ENCODE peak calls at places on chromosomes 1 and 21, in six cellular contexts. E, S, X, V, N and Z are unnamed samples.

GRCh38 chr21:42350271-42350885 is 416 bp downstream of the TFF2 start:
- DNase-seq in X (no peak), V (no peak), S (no peak), N (no peak), E (no peak), Z (no peak)

GRCh38 chr1:109466440-109467300 is at the start of gene SYPL2:
- DNase-seq in N (peak), E (no peak), S (peak), V (no peak), X (no peak), Z (peak)

GRCh38 chr21:34795152-34796141 is 126.7 kb downstream of the CLIC6 start:
- DNase-seq in N (peak), V (peak), E (peak), S (no peak), X (peak), Z (peak)

GRCh38 chr1:54365020-54365797 is 41.0 kb downstream of the SSBP3 start:
- DNase-seq in N (no peak), V (no peak), S (no peak), E (no peak), X (no peak), Z (no peak)

GRCh38 chr21:46084709-46085108 is 13.2 kb upstream of the COL6A2 start:
- DNase-seq in X (no peak), V (no peak), N (no peak), S (peak), E (peak), Z (peak)

GRCh38 chr1:116207126-116207735 is 96.0 kb downstream of the MAB21L3 start:
- DNase-seq in V (no peak), E (no peak), X (no peak), N (no peak), S (no peak), Z (no peak)

GRCh38 chr1:169148472-169149252 is 42.2 kb downstream of the ATP1B1 start:
- DNase-seq in N (peak), S (no peak), X (peak), E (no peak), V (no peak), Z (no peak)

GRCh38 chr1:22739648-22740385 is 29.2 kb downstream of the EPHB2 start:
- DNase-seq in S (no peak), N (peak), E (no peak), V (peak), X (no peak), Z (peak)

GRCh38 chr1:172638885-172639831 is 19.7 kb upstream of the FASLG start:
- DNase-seq in S (no peak), X (peak), V (no peak), N (peak), E (peak), Z (peak)

GRCh38 chr1:100353073-100353801 is 931 bp downstream of the CDC14A start:
- DNase-seq in V (peak), X (peak), E (no peak), N (peak), S (no peak), Z (no peak)

GRCh38 chr1:228377664-228378452 is 28.8 kb downstream of the TRIM11 start:
- DNase-seq in X (no peak), V (no peak), E (peak), N (no peak), S (no peak), Z (peak)

GRCh38 chr1:8831329-8831728 is 13.9 kb upstream of the RERE start:
- DNase-seq in V (no peak), S (no peak), X (no peak), E (no peak), N (peak), Z (no peak)

GRCh38 chr1:88488277-88488676 is 195.8 kb upstream of the PKN2 start:
- DNase-seq in X (no peak), E (peak), N (peak), S (no peak), V (no peak), Z (no peak)

GRCh38 chr1:105608713-105609112 is 1447.8 kb upstream of the PRMT6 start:
- DNase-seq in S (no peak), V (no peak), X (peak), E (peak), N (no peak), Z (no peak)

GRCh38 chr1:231023150-231023549 is 16.9 kb downstream of the FAM89A start:
- DNase-seq in X (no peak), N (no peak), E (no peak), V (no peak), S (no peak), Z (no peak)

GRCh38 chr1:174051956-174052355 is 29.8 kb upstream of the RC3H1 start:
- DNase-seq in N (peak), V (no peak), E (no peak), X (no peak), S (no peak), Z (no peak)

GRCh38 chr1:66944330-66945274 is 19.8 kb downstream of the MIER1 start:
- DNase-seq in N (peak), V (peak), S (no peak), X (peak), E (peak), Z (peak)

GRCh38 chr1:117048431-117049133 is 11.5 kb upstream of the TTF2 start:
- DNase-seq in E (no peak), N (no peak), X (no peak), S (no peak), V (no peak), Z (no peak)

GRCh38 chr21:34793471-34793870 is 124.7 kb downstream of the CLIC6 start:
- DNase-seq in V (no peak), E (no peak), X (peak), S (no peak), N (no peak), Z (no peak)

GRCh38 chr1:164803366-164803765 is 244.4 kb downstream of the PBX1 start:
- DNase-seq in S (no peak), V (no peak), X (no peak), E (no peak), N (peak), Z (no peak)

DNA sequence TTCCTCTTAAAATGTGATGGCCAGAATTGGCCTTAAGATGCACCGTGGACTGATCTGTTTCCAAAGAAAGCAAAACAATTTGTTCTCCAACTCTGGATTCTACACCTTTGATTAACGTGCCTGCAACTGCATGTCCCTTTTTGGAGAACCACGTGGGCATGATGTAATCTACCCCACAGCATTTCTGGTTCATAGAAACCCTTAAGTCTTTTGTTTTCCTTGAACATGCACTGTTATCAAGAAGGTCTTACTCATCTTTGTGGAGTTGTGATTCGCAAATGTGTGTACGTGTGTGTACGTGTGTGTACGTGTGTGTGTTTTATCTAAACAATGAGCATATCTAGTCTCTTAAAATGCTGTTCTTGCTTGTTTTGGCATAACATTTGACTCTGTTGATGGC is 57.8 kb downstream of the LPAR3 start:
- DNase-seq in N (no peak), S (no peak), X (no peak), E (peak), V (no peak), Z (no peak)
- H2AFZ ChIP-seq in N (no peak), S (no peak), X (no peak), E (no peak), V (no peak), Z (no peak)

GRCh38 chr1:42189931-42190853 is 25.6 kb upstream of the GUCA2A start:
- DNase-seq in V (no peak), S (no peak), N (no peak), E (no peak), X (no peak), Z (no peak)
- TF ChIP-seq CTCF in V (no peak), S (no peak), N (no peak), E (no peak), X (no peak), Z (no peak)

DNA sequence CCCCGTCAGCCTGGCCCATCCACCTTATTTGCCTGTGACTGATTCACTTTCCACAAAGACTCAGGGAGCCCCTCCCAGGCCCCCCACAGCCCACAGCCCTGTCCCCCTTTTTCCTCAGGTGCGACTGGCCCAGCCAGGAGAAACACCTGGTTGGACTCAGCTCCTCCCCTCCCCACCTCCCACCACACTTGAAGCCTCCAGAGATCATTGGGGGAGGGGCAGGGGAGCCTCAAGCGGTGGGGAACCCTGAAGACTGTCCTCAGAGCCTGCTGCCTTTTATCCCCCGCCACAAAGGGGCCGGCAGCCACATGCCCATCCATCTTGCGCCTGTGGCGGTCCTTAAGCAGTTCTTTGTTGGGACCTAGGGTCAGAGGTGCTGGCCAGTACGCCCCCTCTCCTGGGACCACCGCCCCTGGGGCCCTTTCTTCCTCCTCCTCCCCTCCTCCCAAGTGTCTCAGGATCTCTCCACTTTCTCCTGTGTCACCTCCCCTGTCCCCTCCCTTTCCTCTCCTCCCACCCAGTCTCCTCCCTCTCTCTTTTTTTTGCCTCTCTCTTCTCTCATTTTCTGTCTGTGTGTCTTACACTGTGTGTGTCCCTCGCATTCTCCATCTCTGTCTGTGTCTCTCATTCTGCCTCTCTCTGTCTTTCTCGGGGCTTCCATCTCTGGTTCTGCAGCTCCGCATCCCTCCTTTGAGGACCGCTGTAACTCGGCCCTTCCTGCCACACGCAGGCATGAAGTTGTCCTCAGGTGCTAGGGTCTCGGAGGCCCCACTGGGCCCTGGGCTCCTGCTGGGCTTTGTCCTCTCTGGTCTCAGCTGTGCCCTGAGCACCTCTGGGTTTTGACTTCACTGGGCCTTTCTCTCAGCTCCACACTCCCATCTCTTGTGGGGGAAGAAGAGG is 12.2 kb downstream of the CRABP2 start:
- DNase-seq in N (no peak), S (peak), X (peak), E (peak), V (no peak), Z (peak)
- H2AFZ ChIP-seq in N (no peak), S (no peak), X (no peak), E (peak), V (no peak), Z (no peak)

GRCh38 chr1:194105381-194105780 is 919.0 kb upstream of the B3GALT2 start:
- DNase-seq in E (no peak), S (no peak), N (no peak), X (no peak), V (no peak), Z (no peak)

GRCh38 chr1:194104247-194104844 is 917.9 kb upstream of the B3GALT2 start:
- DNase-seq in E (no peak), S (no peak), N (no peak), V (no peak), X (peak), Z (no peak)

GRCh38 chr1:194103516-194104246 is 917.3 kb upstream of the B3GALT2 start:
- DNase-seq in X (no peak), N (no peak), S (no peak), V (no peak), E (no peak), Z (no peak)

GRCh38 chr1:194102607-194103006 is 916.2 kb upstream of the B3GALT2 start:
- DNase-seq in N (no peak), X (peak), S (peak), E (peak), V (no peak), Z (no peak)
- TF ChIP-seq CTCF in N (no peak), X (peak), S (peak), E (peak), V (no peak), Z (no peak)

GRCh38 chr1:167158813-167159275 is 61.8 kb upstream of the POU2F1 start:
- DNase-seq in V (no peak), E (peak), N (no peak), X (no peak), S (no peak), Z (no peak)
- H2AFZ ChIP-seq in V (no peak), E (no peak), N (no peak), X (no peak), S (no peak), Z (no peak)

GRCh38 chr21:24076179-24076578 is 1531.1 kb downstream of the MRPL39 start:
- DNase-seq in S (no peak), E (peak), V (peak), X (no peak), N (peak), Z (no peak)
- TF ChIP-seq CTCF in S (no peak), E (peak), V (no peak), X (no peak), N (no peak), Z (no peak)

GRCh38 chr1:119633575-119634325 is 14.3 kb downstream of the ZNF697 start:
- DNase-seq in N (peak), S (no peak), E (no peak), V (peak), X (no peak), Z (no peak)

GRCh38 chr1:119636500-119637089 is 11.5 kb downstream of the ZNF697 start:
- DNase-seq in N (no peak), X (no peak), V (no peak), S (no peak), E (no peak), Z (no peak)

GRCh38 chr1:119635801-119636390 is 12.2 kb downstream of the ZNF697 start:
- DNase-seq in X (no peak), S (no peak), V (peak), E (no peak), N (no peak), Z (peak)

GRCh38 chr1:119632836-119633235 is 15.2 kb downstream of the ZNF697 start:
- DNase-seq in S (no peak), N (no peak), E (no peak), V (peak), X (no peak), Z (no peak)

DNA sequence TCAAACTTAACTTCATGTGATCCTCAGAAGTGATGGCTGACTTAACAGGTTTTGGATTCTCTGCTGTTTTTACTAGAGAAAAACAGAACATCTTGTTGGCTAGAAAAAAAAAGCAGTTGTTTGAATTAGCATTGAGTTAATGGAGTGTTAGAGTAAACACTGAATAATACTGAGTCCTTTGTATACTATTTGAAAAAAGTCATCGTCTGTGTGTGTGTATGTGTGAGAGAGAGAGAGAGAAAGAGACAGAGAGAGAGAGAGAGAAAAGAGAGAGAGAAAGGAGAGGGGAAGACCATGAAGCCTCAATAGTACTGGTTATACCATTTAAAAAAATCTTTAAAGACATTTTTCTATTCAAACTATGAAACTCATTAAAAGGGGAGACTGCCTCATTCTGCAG is 10.3 kb downstream of the ZNF697 start:
- DNase-seq in N (peak), E (no peak), V (no peak), X (no peak), S (no peak), Z (no peak)
- H2AFZ ChIP-seq in N (no peak), E (no peak), V (no peak), X (no peak), S (no peak), Z (no peak)

DNA sequence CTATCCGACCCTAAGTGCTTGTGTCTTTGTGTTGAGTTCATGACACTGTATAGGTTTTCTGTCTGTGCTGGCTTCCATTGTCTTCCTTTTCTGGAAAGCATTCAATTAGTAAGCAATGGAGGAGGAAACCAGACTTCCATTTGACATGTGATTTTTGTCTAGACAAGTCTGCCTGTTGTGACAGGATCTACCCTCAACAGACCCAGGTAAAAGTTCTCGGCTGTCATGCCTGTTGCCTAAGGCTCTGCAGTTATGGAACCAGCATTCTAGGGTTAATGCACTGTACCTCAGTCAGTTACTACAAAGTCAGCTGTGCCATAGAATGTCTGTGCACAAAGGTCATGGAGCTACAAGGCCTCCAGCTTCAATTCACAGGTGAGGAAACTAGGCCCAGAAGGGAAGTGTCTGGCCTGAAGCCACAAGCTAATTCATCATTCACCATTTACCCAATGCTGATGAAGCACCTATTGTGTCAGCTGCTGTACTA is 72.4 kb downstream of the PLPP3 start:
- DNase-seq in X (peak), N (no peak), V (peak), S (no peak), E (no peak), Z (no peak)
- TF ChIP-seq CTCF in X (no peak), N (no peak), V (no peak), S (no peak), E (no peak), Z (no peak)

GRCh38 chr1:16018749-16019515 is 1.1 kb upstream of the HSPB7 start:
- DNase-seq in E (no peak), X (no peak), S (no peak), N (no peak), V (no peak), Z (peak)
- H2AFZ ChIP-seq in E (no peak), X (no peak), S (no peak), N (no peak), V (no peak), Z (no peak)

GRCh38 chr1:182771187-182771984 is 18.2 kb upstream of the NPL start:
- DNase-seq in V (no peak), N (no peak), X (no peak), E (no peak), S (no peak), Z (no peak)
- TF ChIP-seq CTCF in V (no peak), N (peak), X (no peak), E (no peak), S (peak), Z (peak)